ENCODE peak calls at places on chromosomes 16 and 17, in ten cellular contexts. Y, E, N, W, Q, U, B, Z, P and I are unnamed samples.

GRCh38 chr17:19706791-19707727 is 9.3 kb downstream of the SLC47A2 start:
- DNase-seq in B (no peak), Q (no peak), Z (no peak), E (no peak), U (no peak), Y (no peak), W (peak; percentile 30), N (no peak), P (peak; percentile 33), I (no peak)

GRCh38 chr16:49492090-49492801 is 118.6 kb downstream of the C16orf78 start:
- DNase-seq in U (no peak), B (peak; percentile 81), P (peak; percentile 49), N (peak; percentile 83), W (peak; percentile 80), E (peak; percentile 82), Z (peak; percentile 53), Y (peak; percentile 69), Q (no peak), I (peak; percentile 28)

GRCh38 chr16:69171325-69172095 is 15.5 kb upstream of the SNTB2 start:
- DNase-seq in B (no peak), W (no peak), P (no peak), E (no peak), Y (no peak), N (no peak), U (no peak), Q (no peak), Z (no peak), I (no peak)

GRCh38 chr16:27781195-27781524 is 231.2 kb downstream of the KATNIP start:
- DNase-seq in E (no peak), U (peak; percentile 7), B (no peak), Q (no peak), N (no peak), Z (no peak), P (no peak), W (no peak), Y (no peak), I (no peak)

GRCh38 chr17:45316271-45317112 is at the start of gene MAP3K14:
- DNase-seq in P (peak; percentile 48), W (peak; percentile 65), U (peak; percentile 54), E (peak; percentile 69), B (peak; percentile 85), Z (peak; percentile 70), Y (peak; percentile 85), N (peak; percentile 50), Q (peak; percentile 70), I (peak; percentile 83)

GRCh38 chr16:54325616-54326265 is 39.2 kb upstream of the IRX3 start:
- DNase-seq in Y (no peak), W (no peak), P (no peak), Q (no peak), Z (no peak), N (no peak), U (no peak), B (no peak), E (no peak), I (no peak)

GRCh38 chr17:14308636-14308964 is 7.7 kb downstream of the HS3ST3B1 start:
- DNase-seq in B (no peak), U (peak; percentile 38), E (no peak), N (no peak), Y (no peak), P (no peak), W (no peak), Q (no peak), Z (no peak), I (no peak)

GRCh38 chr16:14497245-14498082 is 132.6 kb downstream of the PARN start:
- DNase-seq in Y (no peak), Q (no peak), Z (no peak), W (no peak), N (no peak), U (no peak), E (no peak), B (no peak), P (no peak), I (no peak)

GRCh38 chr17:74959826-74960738 is 12.5 kb downstream of the HID1 start:
- DNase-seq in U (peak; percentile 35), P (no peak), B (no peak), W (peak; percentile 34), Q (no peak), Z (no peak), E (no peak), Y (no peak), N (no peak), I (no peak)

GRCh38 chr17:74961657-74962360 is 10.8 kb downstream of the HID1 start:
- DNase-seq in W (peak; percentile 95), Y (peak; percentile 91), B (peak; percentile 95), E (peak; percentile 94), Q (peak; percentile 86), Z (peak; percentile 85), P (peak; percentile 91), U (peak; percentile 83), N (peak; percentile 87), I (peak; percentile 75)

GRCh38 chr17:74962622-74963394 is 9.8 kb downstream of the HID1 start:
- DNase-seq in N (no peak), Z (no peak), U (no peak), Q (no peak), B (no peak), W (peak; percentile 28), P (no peak), Y (no peak), E (no peak), I (no peak)

GRCh38 chr17:74957935-74958549 is 14.5 kb downstream of the HID1 start:
- DNase-seq in U (peak; percentile 41), E (peak; percentile 96), N (peak; percentile 86), B (peak; percentile 97), P (peak; percentile 73), Q (peak; percentile 68), Z (peak; percentile 85), W (peak; percentile 93), Y (peak; percentile 82), I (peak; percentile 88)

DNA sequence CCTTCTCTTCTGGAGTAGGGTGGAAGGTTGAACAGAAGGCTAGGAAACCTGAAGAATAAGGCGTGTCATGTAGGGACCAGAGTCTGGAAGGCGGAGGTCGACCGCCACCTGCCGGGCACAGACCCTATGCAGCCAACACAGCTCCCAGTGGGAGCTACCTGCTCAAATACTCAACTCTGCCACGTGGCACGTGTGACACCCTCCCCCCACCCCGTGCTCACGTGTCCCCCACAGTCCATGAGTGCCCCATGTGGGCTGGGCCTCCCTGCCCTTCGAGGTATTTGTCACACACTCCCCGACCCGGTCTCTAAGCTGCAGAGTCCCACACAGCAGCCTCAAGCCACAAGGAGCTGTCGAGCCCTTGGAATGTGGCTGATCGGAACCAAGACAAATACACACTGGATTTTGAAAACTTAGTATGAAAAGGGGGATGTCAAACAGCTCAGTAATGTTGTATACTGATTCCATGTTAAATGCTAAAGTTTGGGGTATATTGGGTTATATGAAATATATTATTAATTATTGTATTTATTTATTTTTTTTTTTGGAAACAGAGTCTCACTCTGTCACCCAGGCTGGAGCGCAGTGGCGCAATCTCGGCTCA is 11.7 kb downstream of the HID1 start:
- DNase-seq in Z (peak; percentile 53), Y (no peak), B (peak; percentile 74), E (peak; percentile 82), U (peak; percentile 15), P (peak; percentile 58), N (peak; percentile 80), Q (peak; percentile 32), W (peak; percentile 93), I (peak; percentile 56)
- TF ChIP-seq CTCF in Z (no peak), Y (no peak), B (peak; percentile 66), E (no peak), U (no peak), P (peak; percentile 60), N (peak; percentile 82), Q (peak; percentile 6), W (peak; percentile 86), I (no peak)

GRCh38 chr17:59330314-59330942 is 1.0 kb upstream of the YPEL2 start:
- DNase-seq in Q (peak; percentile 26), P (no peak), Y (peak; percentile 74), B (peak; percentile 32), E (peak; percentile 19), Z (no peak), N (no peak), W (peak; percentile 69), U (peak; percentile 39), I (no peak)

GRCh38 chr17:59331129-59331928 is at the start of gene YPEL2:
- DNase-seq in P (peak; percentile 95), Z (peak; percentile 90), Y (peak; percentile 98), Q (peak; percentile 95), N (peak; percentile 96), E (peak; percentile 98), B (peak; percentile 99), U (peak; percentile 86), W (peak; percentile 100), I (peak; percentile 88)

GRCh38 chr17:59332890-59333377 is 1.5 kb downstream of the YPEL2 start:
- DNase-seq in E (no peak), Q (peak; percentile 28), Y (peak; percentile 80), U (peak; percentile 58), P (no peak), Z (no peak), W (no peak), B (peak; percentile 12), N (no peak), I (no peak)

GRCh38 chr17:59333845-59334244 is 2.4 kb downstream of the YPEL2 start:
- DNase-seq in P (no peak), E (no peak), Y (no peak), Q (no peak), N (no peak), W (no peak), U (no peak), Z (no peak), B (no peak), I (no peak)

DNA sequence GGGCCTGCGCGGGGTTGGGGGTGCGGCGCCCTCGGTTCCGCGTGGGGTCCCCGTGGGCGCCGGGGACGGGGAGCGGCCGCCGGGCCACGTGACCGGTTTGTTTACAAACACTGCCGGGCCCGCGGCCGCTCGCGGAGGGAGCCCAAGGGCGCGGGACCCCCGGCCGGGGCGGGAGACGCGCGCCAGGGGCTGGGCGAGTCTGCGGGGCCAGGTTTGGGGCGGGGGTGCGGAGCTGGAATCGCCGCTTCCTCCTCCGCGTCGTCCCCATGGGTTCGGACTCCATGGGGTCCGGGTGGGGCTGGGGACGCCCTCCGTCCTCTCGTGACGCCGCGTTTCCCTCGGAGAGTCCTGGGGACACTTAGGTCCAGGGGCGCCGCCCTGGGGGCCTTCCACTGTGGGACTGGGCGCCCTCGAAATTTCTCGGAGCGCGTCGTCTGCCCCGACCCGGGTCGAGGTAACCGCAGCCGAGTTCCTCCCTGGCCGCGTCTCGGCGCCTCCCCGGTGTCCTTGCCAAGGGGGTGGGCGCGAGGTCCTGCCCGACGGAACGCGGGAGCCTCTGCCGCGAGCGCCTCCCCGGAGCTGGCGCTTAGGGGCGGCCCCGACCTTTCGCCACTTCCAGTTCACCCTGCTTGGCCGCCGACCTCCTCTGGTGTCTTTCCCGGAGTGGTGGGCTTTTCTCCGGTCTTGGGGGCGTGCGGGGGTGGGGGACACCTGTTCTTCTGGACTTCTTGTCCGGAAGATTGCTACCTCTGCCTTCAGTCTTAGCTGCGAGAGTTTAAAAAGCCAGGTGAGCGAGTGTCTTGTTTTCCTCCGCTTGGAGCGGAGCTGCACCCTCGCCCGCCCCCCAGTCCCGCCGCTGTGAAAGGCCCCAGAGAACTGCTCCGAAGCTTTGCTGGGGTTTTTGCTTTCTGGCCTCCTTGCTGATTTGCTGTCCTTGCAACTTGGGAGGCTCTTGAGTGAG is 754 bp downstream of the YPEL2 start:
- DNase-seq in Y (peak; percentile 78), Q (peak; percentile 44), N (peak; percentile 50), Z (peak; percentile 48), B (peak; percentile 60), W (no peak), E (peak; percentile 38), U (no peak), P (no peak), I (no peak)
- TF ChIP-seq CTCF in Y (no peak), Q (no peak), N (no peak), Z (no peak), B (no peak), W (no peak), E (no peak), U (no peak), P (no peak), I (no peak)

GRCh38 chr16:13453938-13454553 is 465.9 kb upstream of the ERCC4 start:
- DNase-seq in Y (no peak), U (peak; percentile 53), W (no peak), Q (no peak), P (peak; percentile 23), E (peak; percentile 52), N (peak; percentile 20), B (peak; percentile 62), Z (no peak), I (no peak)
- TF ChIP-seq CTCF in Y (peak; percentile 19), U (peak; percentile 58), W (peak; percentile 92), Q (no peak), P (peak; percentile 71), E (peak; percentile 58), N (peak; percentile 47), B (peak; percentile 76), Z (peak; percentile 33), I (no peak)

DNA sequence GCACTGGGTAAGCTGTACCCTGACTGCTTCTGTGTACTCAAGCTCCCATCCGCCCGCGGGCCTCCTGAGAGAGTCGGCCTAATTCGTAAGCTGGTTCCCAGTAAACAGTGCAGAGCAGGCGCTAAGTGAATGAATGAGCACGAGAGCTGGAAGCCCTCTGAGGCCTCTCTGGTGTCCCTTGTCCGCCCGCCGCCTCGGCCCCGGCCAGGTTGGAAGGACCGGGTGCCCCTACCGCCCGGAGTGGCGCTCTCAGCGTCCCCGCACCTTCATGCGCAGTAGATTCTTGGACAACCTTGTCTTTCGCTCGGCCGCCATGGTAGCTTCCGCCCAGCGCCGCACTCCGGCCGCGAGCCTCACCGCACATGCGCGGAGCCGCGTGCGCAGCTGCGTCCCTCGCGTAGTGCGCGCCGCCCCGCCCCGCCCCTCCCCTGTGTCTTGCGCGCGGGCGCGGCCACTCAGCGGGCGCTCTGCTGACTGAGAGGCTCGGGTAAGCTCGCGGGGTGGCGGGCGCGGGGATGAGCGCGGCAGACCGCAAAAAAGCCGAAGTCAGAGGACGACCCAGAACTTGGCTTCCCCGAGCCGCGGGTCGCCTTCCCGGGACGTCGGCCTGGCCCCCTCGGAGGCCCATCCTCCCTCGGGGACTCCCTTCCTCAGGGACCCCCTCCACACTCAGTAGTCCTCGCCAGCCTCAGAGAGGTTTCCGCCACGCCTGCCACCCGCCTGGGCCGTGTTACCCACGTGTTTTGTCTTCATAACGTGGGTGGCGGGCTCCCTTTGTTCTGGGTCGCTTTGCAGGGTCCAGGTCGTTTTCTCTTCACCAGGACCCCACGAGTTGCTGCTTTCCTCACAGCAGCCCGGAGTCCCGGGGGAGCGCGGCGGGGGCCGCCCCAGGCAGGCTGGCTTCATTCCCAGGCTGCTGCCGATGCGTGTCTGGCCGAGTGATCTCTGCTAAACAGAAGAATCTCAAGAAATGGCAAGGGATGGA is at the start of gene MPHOSPH6:
- DNase-seq in U (peak; percentile 82), Z (peak; percentile 91), N (peak; percentile 95), B (peak; percentile 95), Q (peak; percentile 87), Y (peak; percentile 93), W (peak; percentile 88), P (peak; percentile 96), E (peak; percentile 85), I (peak; percentile 90)
- TF ChIP-seq CTCF in U (no peak), Z (no peak), N (no peak), B (no peak), Q (no peak), Y (no peak), W (no peak), P (no peak), E (no peak), I (no peak)